ENCODE peak calls at places on chromosomes 6 and 20, in nine cellular contexts. H, M, X, G, C, J, Z, Y and V are unnamed samples.

GRCh38 chr6:43744931-43745727 is 24.9 kb upstream of the VEGFA start:
- DNase-seq in H (no peak), M (no peak), X (no peak), G (no peak), C (no peak), J (no peak), Z (no peak), Y (no peak), V (no peak)

GRCh38 chr6:57162516-57162915 is 9.6 kb upstream of the BAG2 start:
- DNase-seq in H (no peak), M (no peak), X (no peak), G (no peak), C (no peak), J (no peak), Z (no peak), Y (no peak), V (no peak)

GRCh38 chr6:105592329-105592728 is 189.4 kb upstream of the PREP start:
- DNase-seq in H (no peak), M (no peak), X (no peak), G (no peak), C (peak), J (peak), Z (no peak), Y (no peak), V (no peak)

GRCh38 chr6:77231438-77232305 is 231.6 kb downstream of the HTR1B start:
- DNase-seq in H (no peak), M (no peak), X (no peak), G (no peak), C (no peak), J (no peak), Z (no peak), Y (no peak), V (no peak)

GRCh38 chr6:21595265-21595950 is 1.9 kb downstream of the SOX4 start:
- DNase-seq in H (no peak), M (peak), X (no peak), G (peak), C (no peak), J (no peak), Z (no peak), Y (peak), V (peak)

GRCh38 chr6:37256692-37257319 is 766 bp upstream of the TBC1D22B start:
- DNase-seq in H (no peak), M (no peak), X (no peak), G (no peak), C (no peak), J (no peak), Z (no peak), Y (no peak), V (no peak)

GRCh38 chr6:7912024-7912423 is 1.4 kb upstream of the TXNDC5 start:
- DNase-seq in H (no peak), M (no peak), X (no peak), G (no peak), C (no peak), J (no peak), Z (no peak), Y (peak), V (no peak)

GRCh38 chr20:36542019-36542488 is 735 bp downstream of the MYL9 start:
- DNase-seq in H (no peak), M (no peak), X (no peak), G (peak), C (no peak), J (no peak), Z (no peak), Y (peak), V (peak)

GRCh38 chr6:141484726-141485125 is 648.0 kb upstream of the GJE1 start:
- DNase-seq in H (no peak), M (no peak), X (no peak), G (no peak), C (no peak), J (no peak), Z (no peak), Y (no peak), V (no peak)

GRCh38 chr20:63538204-63539091 is 1.3 kb upstream of the PTK6 start:
- DNase-seq in H (no peak), M (peak), X (peak), G (no peak), C (no peak), J (no peak), Z (no peak), Y (no peak), V (peak)

GRCh38 chr6:14754636-14755513 is 491.0 kb upstream of the JARID2 start:
- DNase-seq in H (no peak), M (no peak), X (no peak), G (no peak), C (no peak), J (no peak), Z (no peak), Y (no peak), V (no peak)

GRCh38 chr6:78867020-78867369 is 356 bp upstream of the IRAK1BP1 start:
- DNase-seq in H (no peak), M (no peak), X (no peak), G (no peak), C (no peak), J (no peak), Z (no peak), Y (no peak), V (no peak)

GRCh38 chr20:9375221-9375681 is 139.1 kb upstream of the LAMP5 start:
- DNase-seq in H (no peak), M (no peak), X (no peak), G (no peak), C (peak), J (peak), Z (no peak), Y (no peak), V (no peak)

GRCh38 chr20:34638532-34638931 is 38.4 kb downstream of the PIGU start:
- DNase-seq in H (no peak), M (no peak), X (no peak), G (no peak), C (no peak), J (no peak), Z (no peak), Y (no peak), V (no peak)
- H3K27ac ChIP-seq in H (peak), M (no peak), X (no peak), G (no peak), C (no peak), J (no peak), Z (peak), Y (peak), V (no peak)

DNA sequence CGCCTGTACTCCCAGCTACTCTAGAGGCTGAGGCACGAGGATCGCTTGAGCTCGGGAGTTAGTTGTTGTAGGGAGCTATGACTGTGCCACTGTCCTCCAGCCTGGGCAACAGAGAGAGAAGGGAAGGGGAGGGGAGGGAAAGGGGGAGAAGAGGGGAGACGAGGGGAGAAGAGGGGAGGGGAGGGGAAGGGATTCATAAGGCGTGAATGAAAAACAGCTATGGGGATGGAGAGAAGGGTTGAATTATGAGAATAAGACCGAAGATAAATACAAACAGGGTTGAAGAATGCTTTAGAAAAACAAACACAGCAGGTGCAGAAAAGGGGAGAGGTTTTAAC is 106.0 kb downstream of the TRIM27 start:
- DNase-seq in H (no peak), M (no peak), X (no peak), G (no peak), C (no peak), J (no peak), Z (no peak), Y (no peak), V (no peak)
- H3K4me3 ChIP-seq in H (no peak), M (no peak), X (no peak), G (no peak), C (peak), J (no peak), Z (no peak), Y (no peak), V (no peak)

DNA sequence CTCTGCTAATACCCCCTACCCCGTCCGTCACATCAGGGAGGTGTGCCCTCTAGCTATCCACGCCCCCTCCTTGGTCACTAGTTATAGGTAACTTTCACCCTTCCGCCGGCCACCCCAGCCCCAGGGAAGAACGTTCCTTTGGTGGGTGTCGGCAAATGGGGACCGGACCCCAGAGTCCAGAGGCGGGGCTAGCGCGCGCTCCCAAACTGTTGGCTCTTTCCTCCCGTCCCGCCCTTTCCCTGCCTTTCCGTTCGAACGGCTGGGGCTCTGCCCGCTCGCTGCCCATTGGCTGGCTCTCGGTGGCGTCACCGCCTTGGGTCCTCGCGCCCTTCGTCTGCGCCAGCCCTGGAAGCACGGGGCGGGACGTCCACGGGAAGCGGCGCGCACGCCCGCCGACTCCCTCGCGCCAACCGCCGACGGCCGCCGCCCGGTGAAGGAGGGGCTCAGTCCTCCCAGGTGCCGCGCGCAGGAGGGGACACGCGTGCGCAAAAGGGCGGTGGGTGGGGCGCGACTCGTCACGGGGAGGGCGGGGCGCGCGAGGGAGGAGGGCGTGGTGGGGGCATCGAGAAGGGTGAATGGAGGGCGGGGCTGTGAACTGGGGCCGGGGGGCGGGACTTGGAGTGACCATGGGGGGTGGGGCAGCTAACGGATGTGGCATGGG is 634 bp upstream of the PHF1 start:
- DNase-seq in H (peak), M (peak), X (peak), G (peak), C (peak), J (peak), Z (peak), Y (peak), V (peak)
- H3K27ac ChIP-seq in H (peak), M (peak), X (peak), G (peak), C (peak), J (peak), Z (peak), Y (peak), V (peak)

DNA sequence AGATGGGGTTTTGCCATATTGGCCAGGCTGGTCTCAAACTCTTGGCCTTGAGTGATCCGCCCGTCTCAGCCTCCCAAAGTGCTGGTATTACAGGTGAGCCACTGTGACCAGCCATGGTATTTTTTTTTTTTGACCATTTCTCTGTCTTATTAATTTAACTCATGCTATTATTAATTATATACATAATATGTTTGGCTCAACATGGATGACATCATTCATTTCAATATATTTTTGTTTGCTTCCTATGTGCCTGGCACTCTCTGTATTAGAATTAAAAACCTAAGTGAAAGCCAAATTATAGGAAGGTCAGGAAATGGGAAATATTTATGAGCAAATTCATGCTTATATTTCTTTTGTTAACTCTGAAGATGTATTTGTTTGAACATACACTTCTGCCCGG is 55.8 kb upstream of the AKIRIN2 start:
- DNase-seq in H (no peak), M (no peak), X (no peak), G (no peak), C (no peak), J (no peak), Z (no peak), Y (no peak), V (no peak)
- H3K4me3 ChIP-seq in H (no peak), M (no peak), X (no peak), G (no peak), C (no peak), J (no peak), Z (no peak), Y (no peak), V (no peak)

DNA sequence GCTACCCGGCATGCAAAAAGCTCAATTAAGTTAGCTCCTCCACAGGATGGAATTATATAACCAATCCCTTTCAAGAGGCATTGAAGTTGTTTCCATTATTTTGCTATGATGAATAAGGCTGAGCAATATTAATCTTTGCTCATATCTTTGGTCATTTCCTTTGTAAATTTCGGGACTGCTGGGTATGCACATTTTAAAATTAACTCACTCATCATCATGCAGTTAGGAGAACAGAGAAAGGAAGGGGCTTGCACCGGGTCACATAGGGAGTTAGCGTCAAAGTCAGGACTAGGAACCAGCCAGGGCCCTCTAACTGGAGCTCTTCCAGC is 430 bp upstream of the FAM110A start:
- DNase-seq in H (no peak), M (no peak), X (no peak), G (no peak), C (no peak), J (no peak), Z (no peak), Y (no peak), V (no peak)
- H3K27ac ChIP-seq in H (peak), M (peak), X (no peak), G (no peak), C (peak), J (no peak), Z (peak), Y (peak), V (peak)

GRCh38 chr20:59832406-59833156 is 100.9 kb downstream of the SYCP2 start:
- DNase-seq in H (no peak), M (no peak), X (no peak), G (peak), C (no peak), J (no peak), Z (no peak), Y (no peak), V (no peak)

GRCh38 chr20:59836768-59837167 is 96.7 kb downstream of the SYCP2 start:
- DNase-seq in H (no peak), M (no peak), X (no peak), G (peak), C (no peak), J (no peak), Z (no peak), Y (no peak), V (no peak)

GRCh38 chr20:59835057-59835447 is 98.4 kb downstream of the SYCP2 start:
- DNase-seq in H (no peak), M (no peak), X (no peak), G (peak), C (no peak), J (no peak), Z (no peak), Y (no peak), V (no peak)

GRCh38 chr20:59837623-59838394 is 95.6 kb downstream of the SYCP2 start:
- DNase-seq in H (no peak), M (no peak), X (no peak), G (peak), C (no peak), J (no peak), Z (no peak), Y (no peak), V (no peak)

DNA sequence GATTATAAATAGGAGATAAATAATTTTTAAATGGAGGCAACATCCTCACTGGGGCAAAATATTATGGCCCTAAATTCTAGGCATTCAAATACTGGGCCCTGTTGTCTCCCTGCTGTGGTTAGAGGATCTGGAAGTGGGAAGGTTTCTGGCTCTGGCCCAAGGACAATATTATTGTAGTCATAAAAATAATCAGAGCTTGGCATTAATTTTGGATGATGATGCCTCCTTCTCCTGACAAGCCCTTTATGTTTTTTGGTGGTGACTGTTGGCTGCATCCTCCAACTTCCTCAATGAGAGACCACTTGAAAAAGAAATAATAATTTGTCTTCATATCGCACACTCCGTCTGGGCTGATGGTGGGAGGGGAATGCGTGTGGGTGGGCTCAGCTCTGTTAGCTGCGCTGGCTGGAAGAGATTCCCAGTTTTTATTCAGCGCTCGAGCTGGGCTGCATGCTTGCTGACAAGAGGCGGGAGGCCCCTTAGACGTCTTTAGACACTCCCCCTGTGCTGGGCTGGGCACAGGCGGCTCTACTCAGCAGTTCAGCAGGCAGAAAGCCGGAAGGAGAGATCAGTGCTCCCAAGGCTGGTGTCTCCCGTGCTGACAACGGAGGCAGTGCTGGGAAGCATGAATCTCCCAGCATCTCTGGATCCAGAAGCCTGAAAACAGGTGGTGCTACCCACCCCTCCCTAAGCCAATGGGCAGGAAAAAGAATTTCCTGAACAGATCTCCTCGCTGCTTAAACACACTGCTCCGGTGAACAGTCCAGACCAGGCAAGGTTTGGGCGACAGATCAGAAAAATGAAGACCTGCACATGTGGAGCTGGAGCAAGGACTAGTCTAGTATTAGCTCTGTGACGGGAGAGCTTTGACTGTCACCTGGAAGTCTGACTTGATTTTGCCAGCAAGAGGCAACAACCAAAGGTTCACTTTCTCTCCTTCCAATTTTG is 97.7 kb downstream of the SYCP2 start:
- DNase-seq in H (no peak), M (no peak), X (no peak), G (peak), C (peak), J (no peak), Z (peak), Y (no peak), V (peak)
- H3K4me3 ChIP-seq in H (no peak), M (no peak), X (no peak), G (no peak), C (no peak), J (no peak), Z (peak), Y (peak), V (peak)

DNA sequence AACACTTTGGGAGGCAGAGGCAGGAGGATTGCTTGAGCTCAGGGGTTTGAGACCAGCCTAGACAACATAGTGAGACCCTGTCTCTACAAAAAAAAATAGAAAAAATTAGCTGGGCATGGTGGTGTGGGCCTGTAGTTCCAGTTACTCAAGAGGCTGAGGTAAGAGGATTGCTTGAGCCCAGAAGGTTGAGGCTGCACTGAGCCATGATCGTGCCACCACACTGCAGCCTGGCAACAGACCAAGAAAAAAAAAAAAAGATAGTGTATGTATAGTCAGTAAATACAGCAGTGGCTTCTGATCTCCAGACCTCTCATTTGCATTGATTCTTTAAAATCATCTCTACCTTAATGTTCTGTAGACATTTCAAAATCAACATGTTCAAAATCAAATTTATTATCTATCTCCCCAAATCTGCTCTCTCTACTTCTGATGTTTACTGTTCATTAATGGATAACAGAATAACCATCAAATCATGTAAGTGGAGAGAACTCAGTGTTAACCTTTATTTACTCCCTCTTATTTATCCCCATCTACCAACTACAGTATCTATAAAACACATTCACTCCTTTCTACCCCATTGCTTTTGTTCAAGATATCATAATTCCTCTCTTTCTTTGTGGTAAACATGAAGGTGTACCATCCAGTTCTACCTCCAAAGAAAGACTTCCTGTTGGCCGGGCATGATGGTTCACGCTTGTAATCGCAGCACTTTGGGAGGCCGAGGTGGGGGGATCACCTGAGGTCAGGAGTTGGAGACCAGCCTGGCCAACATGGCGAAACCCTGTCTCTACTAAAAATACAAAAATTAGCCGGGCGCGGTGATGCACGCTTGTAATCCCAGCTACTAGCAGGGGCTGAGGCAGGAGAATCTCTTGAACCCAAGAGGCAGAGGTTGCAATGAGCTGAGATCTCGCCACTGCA is 7.7 kb downstream of the PROCR start:
- DNase-seq in H (no peak), M (no peak), X (no peak), G (no peak), C (no peak), J (no peak), Z (no peak), Y (no peak), V (no peak)
- H3K27ac ChIP-seq in H (no peak), M (no peak), X (no peak), G (no peak), C (no peak), J (no peak), Z (no peak), Y (no peak), V (no peak)